ENCODE peak calls at places on chromosome 18, in nine cellular contexts. Y, K, G, S, B, E, R, O and J are unnamed samples.

GRCh38 chr18:37328946-37329719 is 236.5 kb downstream of the CELF4 start:
- DNase-seq in Y (no peak), K (no peak), G (no peak), S (peak; percentile 6), B (no peak), E (no peak), R (no peak), O (no peak), J (no peak)

GRCh38 chr18:34223164-34223892 is 1.4 kb downstream of the NOL4 start:
- DNase-seq in Y (peak; percentile 65), K (no peak), G (no peak), S (no peak), B (peak; percentile 13), E (no peak), R (no peak), O (peak; percentile 95), J (no peak)

GRCh38 chr18:48842259-48843061 is 108.3 kb downstream of the SMAD7 start:
- DNase-seq in Y (no peak), K (no peak), G (no peak), S (no peak), B (peak; percentile 57), E (no peak), R (no peak), O (no peak), J (no peak)

GRCh38 chr18:3966985-3967856 is 487.9 kb downstream of the DLGAP1 start:
- DNase-seq in Y (no peak), K (no peak), G (no peak), S (no peak), B (no peak), E (no peak), R (no peak), O (peak; percentile 67), J (no peak)

GRCh38 chr18:5556317-5556974 is 12.6 kb upstream of the EPB41L3 start:
- DNase-seq in Y (no peak), K (peak; percentile 83), G (no peak), S (no peak), B (no peak), E (no peak), R (no peak), O (no peak), J (no peak)

GRCh38 chr18:58661423-58661822 is 9.8 kb upstream of the MALT1 start:
- DNase-seq in Y (peak; percentile 48), K (peak; percentile 22), G (no peak), S (no peak), B (no peak), E (no peak), R (no peak), O (no peak), J (no peak)

GRCh38 chr18:78416853-78417252 is 562.8 kb upstream of the SALL3 start:
- DNase-seq in Y (no peak), K (no peak), G (no peak), S (no peak), B (no peak), E (no peak), R (no peak), O (no peak), J (no peak)

GRCh38 chr18:45962866-45963265 is 4.3 kb downstream of the EPG5 start:
- DNase-seq in Y (no peak), K (peak; percentile 51), G (no peak), S (no peak), B (no peak), E (no peak), R (no peak), O (no peak), J (no peak)

GRCh38 chr18:3995476-3996102 is 459.5 kb downstream of the DLGAP1 start:
- DNase-seq in Y (peak; percentile 63), K (peak; percentile 83), G (peak; percentile 60), S (peak; percentile 70), B (peak; percentile 31), E (peak; percentile 59), R (peak; percentile 18), O (peak; percentile 88), J (no peak)

GRCh38 chr18:50377061-50377798 is 2.4 kb downstream of the SKA1 start:
- DNase-seq in Y (no peak), K (no peak), G (no peak), S (no peak), B (no peak), E (no peak), R (no peak), O (no peak), J (no peak)

GRCh38 chr18:9104244-9104901 is 1.9 kb downstream of the NDUFV2 start:
- DNase-seq in Y (no peak), K (no peak), G (no peak), S (no peak), B (no peak), E (no peak), R (no peak), O (no peak), J (no peak)

GRCh38 chr18:80132196-80132812 is 23.2 kb downstream of the ADNP2 start:
- DNase-seq in Y (no peak), K (no peak), G (no peak), S (no peak), B (no peak), E (no peak), R (no peak), O (no peak), J (no peak)

GRCh38 chr18:74478876-74479275 is 17.3 kb upstream of the CNDP2 start:
- DNase-seq in Y (no peak), K (no peak), G (no peak), S (no peak), B (no peak), E (no peak), R (no peak), O (no peak), J (no peak)

GRCh38 chr18:78526923-78527775 is 452.5 kb upstream of the SALL3 start:
- DNase-seq in Y (no peak), K (no peak), G (no peak), S (no peak), B (no peak), E (no peak), R (no peak), O (no peak), J (no peak)

GRCh38 chr18:46431522-46432171 is 225.4 kb downstream of the LOXHD1 start:
- DNase-seq in Y (peak; percentile 35), K (no peak), G (no peak), S (no peak), B (no peak), E (no peak), R (no peak), O (no peak), J (no peak)

GRCh38 chr18:37449618-37450017 is 116.0 kb downstream of the CELF4 start:
- DNase-seq in Y (no peak), K (no peak), G (no peak), S (no peak), B (no peak), E (no peak), R (no peak), O (no peak), J (no peak)

GRCh38 chr18:61322265-61322873 is 10.9 kb upstream of the CDH20 start:
- DNase-seq in Y (peak; percentile 94), K (peak; percentile 54), G (peak; percentile 83), S (peak; percentile 58), B (peak; percentile 65), E (peak; percentile 49), R (peak; percentile 74), O (peak; percentile 42), J (peak; percentile 69)